ENCODE peak calls at places on chromosomes 4 and X, in ten cellular contexts. N is NCI-H187 treated with DMSO at 0.1 percent for 48 hours; E is posterior cingulate gyrus; T is GM23248; S is EH; A is anterior cingulate cortex; C is activated CD4-positive, CD25-positive, alpha-beta regulatory T cell treated with anti-CD3 and anti-CD28 coated beads, Interleukin-2, amount 50 U/mL, for 72 hours; Q is cardiac fibroblast; I is NCI-H1694 treated with DMSO at 0.1 percent for 48 hours; X is GM19239. L is an unnamed sample.

GRCh38 chr4:15936495-15936894 is 2.0 kb downstream of the FGFBP1 start:
- DNase-seq in S (no peak), T (no peak), X (no peak), Q (no peak), N (peak; percentile 93), I (no peak), E (no peak), C (no peak), A (no peak), L (no peak)

GRCh38 chr4:184762100-184762499 is 28.2 kb upstream of the CENPU start:
- DNase-seq in A (no peak), C (no peak), S (no peak), X (peak; percentile 47), E (no peak), N (no peak), T (no peak), Q (no peak), I (no peak), L (no peak)

GRCh38 chrX:39767446-39767845 is 330.3 kb downstream of the BCOR start:
- DNase-seq in N (no peak), X (no peak), S (peak; percentile 17), A (no peak), C (no peak), E (no peak), Q (no peak), T (peak; percentile 40), I (no peak), L (no peak)

GRCh38 chr4:189659302-189659701 is 281.4 kb upstream of the FRG1 start:
- DNase-seq in Q (no peak), N (no peak), C (no peak), I (no peak), A (no peak), S (no peak), X (no peak), T (no peak), E (no peak), L (no peak)

GRCh38 chr4:38983756-38984647 is 48.2 kb downstream of the TMEM156 start:
- DNase-seq in N (no peak), T (peak; percentile 70), S (peak; percentile 67), X (no peak), A (no peak), I (no peak), Q (peak; percentile 70), E (no peak), C (no peak), L (no peak)

GRCh38 chr4:2262944-2263250 is 988 bp upstream of the MXD4 start:
- DNase-seq in I (no peak), Q (no peak), X (no peak), A (no peak), T (no peak), S (no peak), N (no peak), E (no peak), C (no peak), L (no peak)

GRCh38 chr4:170089743-170090666 is at the start of gene AADAT:
- DNase-seq in X (peak; percentile 27), T (peak; percentile 89), N (no peak), I (peak; percentile 10), A (peak; percentile 71), Q (peak; percentile 81), C (peak; percentile 39), S (peak; percentile 82), E (peak; percentile 79), L (peak; percentile 89)

GRCh38 chr4:105996845-105997244 is 101.6 kb downstream of the NPNT start:
- DNase-seq in S (no peak), Q (no peak), A (no peak), I (no peak), E (no peak), X (no peak), C (no peak), T (no peak), N (no peak), L (no peak)

GRCh38 chr4:80237992-80238391 is 28.5 kb upstream of the FGF5 start:
- DNase-seq in S (peak; percentile 97), C (no peak), N (no peak), A (no peak), T (peak; percentile 96), I (no peak), E (no peak), X (no peak), Q (peak; percentile 95), L (no peak)

GRCh38 chr4:177404980-177405379 is 37.3 kb downstream of the AGA start:
- DNase-seq in E (no peak), I (no peak), C (no peak), Q (no peak), A (no peak), T (no peak), X (no peak), S (no peak), N (no peak), L (no peak)

GRCh38 chrX:112011376-112011775 is 71.2 kb downstream of the TRPC5 start:
- DNase-seq in I (no peak), N (no peak), T (no peak), S (no peak), A (no peak), X (no peak), C (no peak), Q (no peak), E (no peak), L (no peak)

GRCh38 chrX:9788908-9789307 is 2.7 kb downstream of the SHROOM2 start:
- DNase-seq in S (no peak), E (no peak), T (peak; percentile 5), A (no peak), C (no peak), Q (peak; percentile 25), X (no peak), N (no peak), I (no peak), L (no peak)

GRCh38 chrX:40171513-40172168 is 73.9 kb upstream of the BCOR start:
- DNase-seq in Q (peak; percentile 53), I (no peak), N (no peak), A (no peak), X (no peak), T (peak; percentile 78), S (peak; percentile 58), C (no peak), E (no peak), L (no peak)

GRCh38 chr4:156754832-156755570 is 216.6 kb downstream of the PDGFC start:
- DNase-seq in Q (peak; percentile 37), E (no peak), X (no peak), I (no peak), C (no peak), T (no peak), A (no peak), N (no peak), S (peak; percentile 33), L (no peak)

GRCh38 chr4:153419029-153419428 is 47.1 kb upstream of the TMEM131L start:
- DNase-seq in T (no peak), I (no peak), X (no peak), E (no peak), A (no peak), N (no peak), Q (no peak), S (no peak), C (no peak), L (no peak)